ENCODE peak calls at places on chromosomes 3 and 15, in six cellular contexts. A, O, W, Y, I and U are unnamed samples.

GRCh38 chr3:139655880-139656279 is 21.9 kb downstream of the NMNAT3 start:
- DNase-seq in I (no peak), W (no peak), Y (no peak), O (no peak), A (no peak), U (no peak)

GRCh38 chr3:71587958-71588357 is 4.4 kb upstream of the FOXP1 start:
- DNase-seq in A (no peak), I (no peak), Y (no peak), W (no peak), O (no peak), U (peak; percentile 55)

GRCh38 chr3:157499342-157499963 is 3.8 kb downstream of the VEPH1 start:
- DNase-seq in I (peak; percentile 1), O (no peak), W (no peak), Y (no peak), A (peak; percentile 48), U (peak; percentile 35)

GRCh38 chr15:70596354-70597055 is 166.9 kb downstream of the UACA start:
- DNase-seq in W (no peak), Y (no peak), O (no peak), I (no peak), A (no peak), U (no peak)

GRCh38 chr3:152314677-152315353 is 46.1 kb downstream of the MBNL1 start:
- DNase-seq in A (no peak), I (no peak), W (no peak), O (no peak), Y (no peak), U (no peak)

GRCh38 chr15:52523192-52523591 is 5.5 kb downstream of the MYO5A start:
- DNase-seq in I (no peak), A (no peak), W (no peak), Y (no peak), O (no peak), U (no peak)

GRCh38 chr3:17793542-17794195 is 51.2 kb upstream of the TBC1D5 start:
- DNase-seq in A (no peak), Y (no peak), W (no peak), I (no peak), O (no peak), U (no peak)

GRCh38 chr3:120931593-120931992 is 23.6 kb downstream of the STXBP5L start:
- DNase-seq in I (no peak), W (no peak), A (no peak), O (no peak), Y (no peak), U (no peak)

GRCh38 chr15:23648920-23649515 is 1.4 kb upstream of the MAGEL2 start:
- DNase-seq in W (no peak), O (no peak), Y (peak; percentile 22), A (peak; percentile 40), I (no peak), U (peak; percentile 3)

GRCh38 chr15:64991536-64992135 is 1.9 kb upstream of the SPG21 start:
- DNase-seq in Y (no peak), O (peak; percentile 72), W (no peak), I (no peak), A (no peak), U (no peak)

GRCh38 chr15:40941528-40942336 is 11.5 kb upstream of the CHAC1 start:
- DNase-seq in A (peak; percentile 82), I (peak; percentile 52), O (peak; percentile 86), Y (peak; percentile 59), W (peak; percentile 64), U (peak; percentile 60)

GRCh38 chr15:52021128-52021671 is 2.2 kb downstream of the MAPK6 start:
- DNase-seq in O (peak; percentile 75), Y (peak; percentile 1), I (peak; percentile 17), A (no peak), W (peak; percentile 29), U (peak; percentile 17)

GRCh38 chr3:44442591-44443309 is 34.7 kb downstream of the ZNF445 start:
- DNase-seq in A (no peak), W (no peak), I (no peak), O (no peak), Y (no peak), U (no peak)

GRCh38 chr3:16551342-16551976 is 38.0 kb upstream of the RFTN1 start:
- DNase-seq in Y (no peak), W (no peak), I (no peak), A (no peak), O (no peak), U (no peak)

GRCh38 chr15:99305761-99306505 is 54.7 kb downstream of the LRRC28 start:
- DNase-seq in O (no peak), A (peak; percentile 17), Y (peak; percentile 35), I (no peak), W (no peak), U (no peak)

GRCh38 chr3:142318331-142318730 is 92.9 kb upstream of the GK5 start:
- DNase-seq in I (no peak), O (no peak), Y (no peak), W (no peak), A (no peak), U (no peak)

GRCh38 chr3:48614044-48614443 is 4.6 kb upstream of the UQCRC1 start:
- DNase-seq in Y (no peak), A (no peak), I (no peak), O (no peak), W (no peak), U (no peak)

GRCh38 chr3:59127071-59127470 is 77.2 kb upstream of the CFAP20DC start:
- DNase-seq in Y (no peak), I (no peak), A (no peak), W (peak; percentile 5), O (no peak), U (no peak)

GRCh38 chr15:40441736-40442531 is 1.2 kb downstream of the BAHD1 start:
- DNase-seq in Y (no peak), A (no peak), O (no peak), W (no peak), I (no peak), U (no peak)